ENCODE peak calls at places on chromosomes 7 and 10, in five cellular contexts. X is activated T-cell treated with anti-CD3 and anti-CD28 coated beads for 24 hours; M is stimulated activated CD8-positive, alpha-beta memory T cell treated with anti-CD3 and anti-CD28 coated beads, Interleukin-7, amount 100 ng/mL, for 48 hours; T is activated CD8-positive, alpha-beta memory T cell treated with anti-CD3 and anti-CD28 coated beads, Interleukin-2, amount 50 U/mL, for 4 hours; E is hepatocyte. H is an unnamed sample.
A peak's percentile ranks its signal among the peaks of the same experiment; 100 is the strongest.

GRCh38 chr10:100364735-100365391 is 17.8 kb downstream of the SCD start:
- DNase-seq in X (no peak), T (no peak), M (no peak), E (peak; percentile 89), H (peak; percentile 56)

GRCh38 chr7:73978681-73979563 is 49.1 kb upstream of the ELN start:
- DNase-seq in M (no peak), T (no peak), X (no peak), E (peak; percentile 83), H (no peak)

GRCh38 chr7:28815928-28816373 is 142.2 kb downstream of the TRIL start:
- DNase-seq in E (no peak), X (no peak), M (no peak), T (no peak), H (no peak)

GRCh38 chr7:157885140-157885539 is 548.3 kb downstream of the DNAJB6 start:
- DNase-seq in T (no peak), M (no peak), X (no peak), E (no peak), H (no peak)

GRCh38 chr7:17523813-17524741 is 225.6 kb downstream of the AHR start:
- DNase-seq in X (no peak), E (peak; percentile 30), T (no peak), M (no peak), H (no peak)

GRCh38 chr7:68288099-68288498 is 1291.5 kb downstream of the TYW1 start:
- DNase-seq in X (no peak), M (no peak), T (no peak), E (no peak), H (no peak)

GRCh38 chr10:101085846-101086245 is 24.1 kb downstream of the KAZALD1 start:
- DNase-seq in T (no peak), E (no peak), M (no peak), X (no peak), H (no peak)

GRCh38 chr7:144473908-144474307 is 70.4 kb upstream of the NOBOX start:
- DNase-seq in M (no peak), T (no peak), E (no peak), X (no peak), H (no peak)

GRCh38 chr10:3867454-3868273 is 82.7 kb upstream of the KLF6 start:
- DNase-seq in X (no peak), T (no peak), M (no peak), E (no peak), H (no peak)

GRCh38 chr7:21767300-21767900 is 178.3 kb downstream of the CDCA7L start:
- DNase-seq in M (no peak), X (no peak), E (peak; percentile 87), T (no peak), H (no peak)

GRCh38 chr7:4110438-4110837 is 571.7 kb upstream of the FOXK1 start:
- DNase-seq in M (no peak), E (no peak), T (no peak), X (no peak), H (no peak)

GRCh38 chr10:62637249-62638061 is 167.1 kb upstream of the ADO start:
- DNase-seq in E (no peak), T (peak; percentile 59), X (peak; percentile 69), M (peak; percentile 78), H (no peak)

GRCh38 chr10:81873932-81874816 is 820 bp upstream of the NRG3 start:
- DNase-seq in M (no peak), X (no peak), E (peak; percentile 85), T (no peak), H (no peak)

GRCh38 chr7:155213385-155213784 is 84.3 kb upstream of the INSIG1 start:
- DNase-seq in X (no peak), M (no peak), T (no peak), E (no peak), H (no peak)

GRCh38 chr10:17174626-17175025 is 26.8 kb downstream of the TRDMT1 start:
- DNase-seq in X (no peak), T (no peak), M (no peak), E (no peak), H (no peak)

GRCh38 chr7:95435422-95435780 is 573 bp upstream of the PON2 start:
- DNase-seq in T (no peak), X (no peak), E (no peak), M (no peak), H (no peak)

GRCh38 chr7:234712-235553 is 42.6 kb downstream of the FAM20C start:
- DNase-seq in E (peak; percentile 49), T (no peak), X (no peak), M (no peak), H (peak; percentile 46)

H was measured in BJ.